ENCODE peak calls at places on chromosomes 3 and 15, in four cellular contexts. One of them, this sample, is unnamed.
A peak's percentile ranks its signal among the peaks of the same experiment; 100 is the strongest.

GRCh38 chr15:68278345-68279217 is 1.0 kb downstream of the FEM1B start:
- DNase-seq in HepG2: peak; percentile 65
- DNase-seq in GM12878: no peak
- DNase-seq in K562: peak; percentile 78
- DNase-seq in this sample: no peak

GRCh38 chr3:2714856-2715255 is 395.3 kb downstream of the IL5RA start:
- DNase-seq in HepG2: no peak
- DNase-seq in GM12878: no peak
- DNase-seq in K562: no peak
- DNase-seq in this sample: no peak

GRCh38 chr15:85689729-85690128 is 105.0 kb downstream of the KLHL25 start:
- DNase-seq in HepG2: no peak
- DNase-seq in GM12878: peak; percentile 84
- DNase-seq in K562: no peak
- DNase-seq in this sample: peak; percentile 59

GRCh38 chr3:87206070-87206469 is 21.0 kb upstream of the CHMP2B start:
- DNase-seq in HepG2: peak; percentile 82
- DNase-seq in GM12878: no peak
- DNase-seq in K562: no peak
- DNase-seq in this sample: no peak

GRCh38 chr15:22262613-22263020 is 182.3 kb downstream of the OR4M2 start:
- DNase-seq in HepG2: no peak
- DNase-seq in GM12878: no peak
- DNase-seq in K562: no peak
- DNase-seq in this sample: no peak

GRCh38 chr15:68652141-68652540 is 73.3 kb downstream of the CORO2B start:
- DNase-seq in HepG2: no peak
- DNase-seq in GM12878: no peak
- DNase-seq in K562: no peak
- DNase-seq in this sample: no peak

GRCh38 chr3:173221010-173221409 is 80.0 kb upstream of the SPATA16 start:
- DNase-seq in HepG2: peak; percentile 5
- DNase-seq in GM12878: no peak
- DNase-seq in K562: peak; percentile 1
- DNase-seq in this sample: no peak

GRCh38 chr3:22960326-22960984 is 242.7 kb upstream of the UBE2E2 start:
- DNase-seq in HepG2: peak; percentile 12
- DNase-seq in GM12878: no peak
- DNase-seq in K562: peak; percentile 13
- DNase-seq in this sample: no peak

GRCh38 chr3:58874795-58875194 is 175.0 kb downstream of the CFAP20DC start:
- DNase-seq in HepG2: no peak
- DNase-seq in GM12878: peak; percentile 59
- DNase-seq in K562: no peak
- DNase-seq in this sample: no peak

GRCh38 chr3:48015451-48016182 is 599 bp downstream of the MAP4 start:
- DNase-seq in HepG2: peak; percentile 48
- DNase-seq in GM12878: no peak
- DNase-seq in K562: no peak
- DNase-seq in this sample: no peak

DNA sequence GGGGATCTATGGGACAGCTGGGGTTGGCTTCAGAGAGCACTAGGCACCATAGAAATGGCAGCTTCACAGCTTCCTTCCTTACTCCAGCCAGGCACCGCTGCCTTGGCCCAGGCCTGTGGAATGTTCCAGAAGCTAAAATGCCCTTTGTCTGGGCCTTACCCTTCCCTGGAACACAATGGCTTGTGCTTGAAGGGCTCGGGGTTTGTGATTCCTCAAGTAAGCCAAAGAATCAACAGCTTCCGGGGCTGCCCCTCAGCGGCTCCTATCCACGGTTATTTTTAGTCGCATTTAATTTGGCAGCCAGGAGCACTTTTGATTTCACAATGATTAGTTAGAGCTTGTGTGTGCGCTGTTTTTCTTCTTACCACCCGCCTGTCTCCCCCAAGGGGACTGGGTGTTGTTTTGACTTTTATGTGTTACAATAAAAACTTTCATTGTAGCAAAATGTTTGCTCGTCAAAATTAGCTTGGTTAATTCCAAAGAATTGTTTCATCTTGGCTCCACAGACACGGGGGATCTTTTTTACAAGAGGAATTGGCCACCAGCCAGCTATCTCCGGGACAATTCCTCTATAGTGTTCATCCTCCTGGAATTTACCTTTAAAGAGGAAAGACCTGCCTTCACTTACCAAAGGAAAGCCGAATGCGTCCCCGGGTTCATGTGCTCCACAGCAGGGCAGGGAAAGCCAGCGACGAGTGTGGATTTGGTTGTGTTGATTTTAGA is 73.8 kb downstream of the TLE3 start:
- DNase-seq in HepG2: no peak
- DNase-seq in GM12878: no peak
- DNase-seq in K562: no peak
- DNase-seq in this sample: no peak
- TF ChIP-seq CREB1 in HepG2: no peak
- TF ChIP-seq CREB1 in GM12878: no peak
- TF ChIP-seq CREB1 in K562: no peak
- TF ChIP-seq CREB1 in this sample: no peak

GRCh38 chr15:63195257-63196023 is 6.0 kb downstream of the RAB8B start:
- DNase-seq in HepG2: no peak
- DNase-seq in GM12878: no peak
- DNase-seq in K562: peak; percentile 46
- DNase-seq in this sample: no peak
- TF ChIP-seq CEBPB in HepG2: no peak
- TF ChIP-seq CEBPB in GM12878: no peak
- TF ChIP-seq CEBPB in K562: no peak
- TF ChIP-seq CEBPB in this sample: no peak

DNA sequence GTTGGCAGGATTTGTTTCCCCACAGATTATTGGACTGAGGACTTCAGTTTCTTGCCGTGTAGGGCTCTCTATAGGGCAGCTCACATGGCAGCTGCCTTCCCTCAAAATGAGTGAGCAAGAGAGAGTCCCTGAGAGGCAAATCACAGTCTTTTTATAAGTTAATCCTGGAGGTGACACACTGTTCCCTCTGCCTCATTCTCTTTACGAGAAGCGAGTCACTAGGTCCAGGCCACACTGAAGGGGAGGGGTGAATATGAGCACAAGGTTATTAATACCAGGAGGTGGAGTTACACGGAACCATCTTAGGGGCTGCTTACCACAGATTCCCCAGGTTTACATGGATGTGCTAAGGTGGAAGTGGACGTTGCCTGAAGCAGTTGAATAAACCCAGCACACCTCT is 77.0 kb downstream of the LPP start:
- DNase-seq in HepG2: no peak
- DNase-seq in GM12878: no peak
- DNase-seq in K562: no peak
- DNase-seq in this sample: no peak
- TF ChIP-seq CREB1 in HepG2: no peak
- TF ChIP-seq CREB1 in GM12878: no peak
- TF ChIP-seq CREB1 in K562: no peak
- TF ChIP-seq CREB1 in this sample: no peak

GRCh38 chr3:41029356-41029755 is 169.9 kb upstream of the CTNNB1 start:
- DNase-seq in HepG2: no peak
- DNase-seq in GM12878: no peak
- DNase-seq in K562: no peak
- DNase-seq in this sample: no peak

GRCh38 chr3:41024031-41024836 is 175.1 kb upstream of the CTNNB1 start:
- DNase-seq in HepG2: no peak
- DNase-seq in GM12878: no peak
- DNase-seq in K562: peak; percentile 65
- DNase-seq in this sample: no peak

GRCh38 chr3:41026394-41027177 is 172.7 kb upstream of the CTNNB1 start:
- DNase-seq in HepG2: peak; percentile 35
- DNase-seq in GM12878: no peak
- DNase-seq in K562: peak; percentile 93
- DNase-seq in this sample: no peak
- TF ChIP-seq CEBPB in HepG2: no peak
- TF ChIP-seq CEBPB in GM12878: no peak
- TF ChIP-seq CEBPB in K562: peak; percentile 54
- TF ChIP-seq CEBPB in this sample: no peak

GRCh38 chr3:50264964-50265485 is 3.9 kb upstream of the SEMA3B start:
- DNase-seq in HepG2: no peak
- DNase-seq in GM12878: no peak
- DNase-seq in K562: no peak
- DNase-seq in this sample: no peak

GRCh38 chr3:50261505-50261904 is 7.4 kb upstream of the SEMA3B start:
- DNase-seq in HepG2: no peak
- DNase-seq in GM12878: no peak
- DNase-seq in K562: no peak
- DNase-seq in this sample: no peak

GRCh38 chr3:50262778-50263177 is 6.2 kb upstream of the SEMA3B start:
- DNase-seq in HepG2: no peak
- DNase-seq in GM12878: no peak
- DNase-seq in K562: no peak
- DNase-seq in this sample: no peak

GRCh38 chr3:50264389-50264963 is 4.5 kb upstream of the SEMA3B start:
- DNase-seq in HepG2: peak; percentile 98
- DNase-seq in GM12878: no peak
- DNase-seq in K562: no peak
- DNase-seq in this sample: peak; percentile 94

DNA sequence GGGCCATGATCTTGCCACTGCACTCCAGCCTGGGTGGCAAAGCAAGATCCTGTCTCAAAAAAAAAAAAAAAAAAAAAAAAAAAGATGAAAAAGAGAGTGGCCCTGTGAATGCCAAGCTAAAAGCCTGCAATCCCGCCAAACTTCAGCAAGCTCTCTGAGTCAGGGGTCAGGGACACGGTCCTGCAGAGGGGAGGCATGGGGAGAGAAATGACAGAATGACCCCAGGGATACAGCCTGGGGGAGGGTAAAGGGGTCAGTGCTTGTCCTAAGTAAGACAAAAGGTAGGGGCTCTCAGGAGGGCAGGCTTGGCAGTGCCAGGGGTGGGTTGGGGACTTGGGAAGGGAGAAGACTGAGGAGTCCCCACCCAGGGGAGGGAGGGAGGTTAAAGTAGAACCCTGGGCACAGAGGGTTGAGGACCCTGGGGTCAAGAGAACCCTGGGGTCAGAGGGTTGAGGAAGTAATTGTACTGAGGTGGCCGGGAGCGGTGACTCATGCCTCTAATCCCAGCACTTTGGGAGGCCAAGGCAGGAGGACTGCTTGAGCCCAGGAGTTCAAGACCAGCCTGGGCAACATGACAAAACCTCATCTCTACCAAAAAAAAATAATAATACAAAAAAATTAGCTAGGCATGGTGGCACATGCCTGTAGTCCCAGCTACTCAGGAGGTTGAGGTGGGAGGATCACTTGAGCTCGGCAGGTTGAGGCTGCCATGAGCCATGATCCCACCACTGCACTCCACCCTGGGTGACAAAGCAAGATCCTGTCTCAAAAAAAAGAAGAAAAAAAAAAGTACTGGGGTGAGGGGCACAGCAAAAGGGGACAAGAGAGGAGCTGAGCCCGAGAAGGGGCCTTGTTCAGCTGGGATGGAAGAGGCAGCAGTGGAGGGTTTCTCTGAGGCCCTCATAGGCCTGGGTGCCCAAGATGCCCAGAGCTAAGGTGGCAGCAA is 5.2 kb upstream of the SEMA3B start:
- DNase-seq in HepG2: peak; percentile 78
- DNase-seq in GM12878: no peak
- DNase-seq in K562: no peak
- DNase-seq in this sample: no peak
- TF ChIP-seq CREB1 in HepG2: no peak
- TF ChIP-seq CREB1 in GM12878: no peak
- TF ChIP-seq CREB1 in K562: no peak
- TF ChIP-seq CREB1 in this sample: no peak

DNA sequence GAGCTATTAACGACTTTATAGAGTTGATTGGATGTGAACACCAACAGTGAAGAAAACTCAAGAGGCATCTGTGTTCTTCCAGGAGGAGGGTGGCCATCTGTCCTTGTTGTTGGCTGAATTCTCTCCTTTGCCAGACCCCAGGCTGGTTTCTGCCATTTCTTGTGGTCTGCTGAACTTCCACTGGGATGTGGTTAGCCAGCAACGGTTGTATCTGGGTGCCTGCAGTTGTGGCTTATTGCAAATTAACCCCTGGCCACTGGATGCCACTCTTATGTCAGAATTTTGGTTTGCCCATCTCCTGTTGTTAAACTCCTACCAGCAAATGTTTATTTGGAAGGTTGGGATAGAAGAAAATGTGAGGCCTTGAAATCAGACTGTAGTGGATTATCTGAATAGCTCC is 163.6 kb upstream of the TBC1D5 start:
- DNase-seq in HepG2: no peak
- DNase-seq in GM12878: no peak
- DNase-seq in K562: no peak
- DNase-seq in this sample: no peak
- TF ChIP-seq CEBPB in HepG2: no peak
- TF ChIP-seq CEBPB in GM12878: no peak
- TF ChIP-seq CEBPB in K562: no peak
- TF ChIP-seq CEBPB in this sample: no peak

GRCh38 chr3:141521781-141522180 is 35.0 kb downstream of the RASA2 start:
- DNase-seq in HepG2: no peak
- DNase-seq in GM12878: no peak
- DNase-seq in K562: no peak
- DNase-seq in this sample: no peak
- TF ChIP-seq CREB1 in HepG2: no peak
- TF ChIP-seq CREB1 in GM12878: no peak
- TF ChIP-seq CREB1 in K562: no peak
- TF ChIP-seq CREB1 in this sample: no peak

GRCh38 chr3:124826703-124827102 is 60.5 kb downstream of the ITGB5 start:
- DNase-seq in HepG2: no peak
- DNase-seq in GM12878: no peak
- DNase-seq in K562: no peak
- DNase-seq in this sample: peak; percentile 41

GRCh38 chr3:124823648-124824047 is 63.5 kb downstream of the ITGB5 start:
- DNase-seq in HepG2: no peak
- DNase-seq in GM12878: no peak
- DNase-seq in K562: no peak
- DNase-seq in this sample: no peak

GRCh38 chr3:124829175-124829818 is 57.9 kb downstream of the ITGB5 start:
- DNase-seq in HepG2: no peak
- DNase-seq in GM12878: no peak
- DNase-seq in K562: no peak
- DNase-seq in this sample: no peak

GRCh38 chr3:124821356-124821755 is 65.8 kb downstream of the ITGB5 start:
- DNase-seq in HepG2: no peak
- DNase-seq in GM12878: no peak
- DNase-seq in K562: no peak
- DNase-seq in this sample: no peak

GRCh38 chr3:124824286-124824915 is 62.8 kb downstream of the ITGB5 start:
- DNase-seq in HepG2: no peak
- DNase-seq in GM12878: no peak
- DNase-seq in K562: no peak
- DNase-seq in this sample: no peak
- TF ChIP-seq CEBPB in HepG2: no peak
- TF ChIP-seq CEBPB in GM12878: no peak
- TF ChIP-seq CEBPB in K562: no peak
- TF ChIP-seq CEBPB in this sample: no peak

This sample was measured in H1.